ENCODE peak calls at places on chromosome 13, in ten cellular contexts. N, A, J, C, Z, T, R, B, M and D are unnamed samples.

GRCh38 chr13:22270881-22271280 is 600.0 kb downstream of the FGF9 start:
- DNase-seq in C (no peak), J (no peak), Z (no peak), N (no peak), T (no peak), A (no peak), R (no peak), B (no peak), M (no peak), D (no peak)

GRCh38 chr13:101346161-101346560 is 70.1 kb downstream of the NALCN start:
- DNase-seq in Z (no peak), M (no peak), N (peak), T (no peak), B (peak), A (no peak), J (no peak), C (no peak), R (no peak), D (no peak)

GRCh38 chr13:110521296-110521680 is 40.2 kb downstream of the RAB20 start:
- DNase-seq in J (no peak), A (no peak), Z (no peak), N (no peak), B (no peak), T (no peak), C (no peak), M (no peak), R (no peak), D (no peak)

GRCh38 chr13:102682727-102683126 is 12.1 kb downstream of the METTL21C start:
- DNase-seq in C (no peak), N (no peak), Z (no peak), R (no peak), A (no peak), J (no peak), T (no peak), B (no peak), M (no peak), D (no peak)

GRCh38 chr13:67230774-67231480 is 791 bp upstream of the PCDH9 start:
- DNase-seq in B (no peak), T (peak), Z (peak), C (peak), R (peak), J (no peak), N (peak), A (peak), M (peak), D (peak)

GRCh38 chr13:97344250-97345175 is 89.5 kb upstream of the RAP2A start:
- DNase-seq in T (no peak), B (no peak), A (peak), N (peak), Z (peak), M (peak), J (no peak), R (no peak), C (no peak), D (peak)

GRCh38 chr13:42814868-42815267 is 33.5 kb downstream of the FAM216B start:
- DNase-seq in M (no peak), B (peak), N (peak), J (no peak), R (no peak), C (no peak), Z (no peak), T (no peak), A (peak), D (no peak)

GRCh38 chr13:40076765-40077362 is 421.4 kb downstream of the COG6 start:
- DNase-seq in M (no peak), C (no peak), N (no peak), B (no peak), T (no peak), R (no peak), Z (no peak), J (no peak), A (no peak), D (no peak)

GRCh38 chr13:45847554-45848224 is 3.9 kb downstream of the SIAH3 start:
- DNase-seq in N (peak), B (no peak), J (no peak), C (no peak), R (no peak), Z (peak), A (no peak), M (no peak), T (no peak), D (peak)

GRCh38 chr13:93296584-93296983 is 70.0 kb downstream of the GPC6 start:
- DNase-seq in C (no peak), B (no peak), A (no peak), N (no peak), M (no peak), T (no peak), Z (no peak), J (no peak), R (no peak), D (no peak)

GRCh38 chr13:98976941-98977340 is 923 bp downstream of the DOCK9 start:
- DNase-seq in J (no peak), A (no peak), N (peak), T (no peak), B (no peak), M (no peak), C (no peak), Z (no peak), R (no peak), D (no peak)

GRCh38 chr13:36998624-36999041 is 507 bp downstream of the ALG5 start:
- DNase-seq in M (no peak), N (peak), R (peak), C (peak), A (no peak), J (no peak), B (no peak), Z (peak), T (no peak), D (peak)

GRCh38 chr13:93270769-93271753 is 44.5 kb downstream of the GPC6 start:
- DNase-seq in C (no peak), T (no peak), A (no peak), R (no peak), N (peak), B (no peak), M (no peak), J (no peak), Z (no peak), D (peak)

GRCh38 chr13:80083097-80083429 is 257.9 kb downstream of the SPRY2 start:
- DNase-seq in J (no peak), M (no peak), B (no peak), R (no peak), Z (no peak), N (peak), T (no peak), C (no peak), A (no peak), D (no peak)

GRCh38 chr13:22162889-22163288 is 492.0 kb downstream of the FGF9 start:
- DNase-seq in B (no peak), C (no peak), A (no peak), T (no peak), R (no peak), N (no peak), Z (no peak), J (no peak), M (no peak), D (no peak)

GRCh38 chr13:113883921-113884804 is 20.3 kb upstream of the GAS6 start:
- DNase-seq in J (no peak), B (no peak), A (no peak), T (no peak), Z (no peak), N (no peak), R (no peak), M (no peak), C (no peak), D (no peak)

GRCh38 chr13:26185720-26186119 is 36.4 kb downstream of the RNF6 start:
- DNase-seq in R (no peak), C (no peak), B (no peak), M (no peak), T (no peak), Z (no peak), A (no peak), N (no peak), J (no peak), D (no peak)

GRCh38 chr13:95382906-95383305 is 81.7 kb upstream of the ABCC4 start:
- DNase-seq in R (no peak), A (no peak), J (no peak), N (no peak), Z (no peak), B (no peak), M (no peak), C (no peak), T (no peak), D (no peak)